ENCODE peak calls at places on chromosomes 6 and 20, in ten cellular contexts. Y, E, X, T, D, H, O, M, S and L are unnamed samples.

GRCh38 chr6:159968295-159969203 is at the start of gene IGF2R:
- DNase-seq in M (peak; percentile 91), D (no peak), S (no peak), O (peak; percentile 94), Y (peak; percentile 62), E (peak; percentile 86), T (peak; percentile 85), X (peak; percentile 96), H (peak; percentile 90), L (peak; percentile 58)

GRCh38 chr20:4549711-4550259 is 171.9 kb upstream of the PRND start:
- DNase-seq in Y (no peak), X (no peak), M (no peak), O (no peak), D (no peak), E (peak; percentile 29), H (no peak), S (no peak), T (no peak), L (no peak)

GRCh38 chr6:34240329-34241248 is 3.9 kb downstream of the HMGA1 start:
- DNase-seq in T (no peak), Y (no peak), D (no peak), E (no peak), S (no peak), O (no peak), M (peak; percentile 43), H (no peak), X (peak; percentile 57), L (no peak)

GRCh38 chr20:53829086-53829703 is 235.6 kb upstream of the ZNF217 start:
- DNase-seq in T (peak; percentile 17), S (peak; percentile 87), Y (peak; percentile 78), O (no peak), D (no peak), E (peak; percentile 91), H (no peak), M (no peak), X (no peak), L (no peak)

GRCh38 chr6:10733151-10733715 is 10.4 kb downstream of the TMEM14C start:
- DNase-seq in D (no peak), H (peak; percentile 52), Y (no peak), M (no peak), S (no peak), O (no peak), X (no peak), T (no peak), E (no peak), L (no peak)

GRCh38 chr20:35502352-35502751 is 27.1 kb downstream of the C20orf173 start:
- DNase-seq in O (no peak), D (no peak), Y (no peak), X (no peak), T (no peak), E (no peak), M (no peak), S (no peak), H (no peak), L (no peak)

GRCh38 chr6:122947355-122947754 is 48.7 kb upstream of the CLVS2 start:
- DNase-seq in X (no peak), T (no peak), H (no peak), O (no peak), E (peak; percentile 1), D (no peak), Y (peak; percentile 18), S (no peak), M (no peak), L (no peak)

GRCh38 chr20:51985753-51986152 is 183.4 kb upstream of the SALL4 start:
- DNase-seq in E (no peak), Y (no peak), O (no peak), H (no peak), T (no peak), M (no peak), X (no peak), S (no peak), D (no peak), L (no peak)

GRCh38 chr20:43725666-43726065 is 1.1 kb downstream of the GTSF1L start:
- DNase-seq in S (no peak), T (no peak), M (no peak), E (no peak), D (no peak), O (no peak), H (no peak), X (no peak), Y (no peak), L (no peak)

GRCh38 chr6:107473660-107474059 is 14.3 kb upstream of the PDSS2 start:
- DNase-seq in M (no peak), E (no peak), T (no peak), D (no peak), S (no peak), X (no peak), Y (no peak), O (no peak), H (no peak), L (no peak)

GRCh38 chr20:24990810-24991252 is 1.7 kb downstream of the APMAP start:
- DNase-seq in X (no peak), Y (no peak), E (no peak), O (no peak), S (no peak), T (no peak), H (no peak), M (no peak), D (no peak), L (no peak)

GRCh38 chr6:123007885-123008284 is 11.8 kb downstream of the CLVS2 start:
- DNase-seq in O (no peak), T (no peak), E (no peak), H (no peak), M (no peak), X (no peak), Y (no peak), D (no peak), S (no peak), L (no peak)

GRCh38 chr20:35215066-35215956 is 11.2 kb upstream of the MMP24 start:
- DNase-seq in S (no peak), E (peak; percentile 88), Y (no peak), O (no peak), M (no peak), X (no peak), T (no peak), D (no peak), H (no peak), L (no peak)

GRCh38 chr6:3782876-3783832 is 31.6 kb upstream of the PXDC1 start:
- DNase-seq in E (no peak), T (no peak), H (no peak), O (no peak), S (peak; percentile 44), D (no peak), Y (no peak), M (no peak), X (no peak), L (no peak)

GRCh38 chr6:149014631-149015171 is 267.9 kb downstream of the UST start:
- DNase-seq in O (no peak), E (no peak), D (no peak), H (no peak), Y (no peak), T (no peak), S (no peak), M (no peak), X (no peak), L (no peak)

GRCh38 chr6:132648356-132648755 is 10.6 kb downstream of the TAAR1 start:
- DNase-seq in X (no peak), H (peak; percentile 27), E (peak; percentile 1), M (no peak), D (no peak), T (no peak), O (no peak), S (no peak), Y (no peak), L (no peak)

GRCh38 chr6:26309731-26310142 is 55.3 kb upstream of the BTN3A2 start:
- DNase-seq in M (no peak), O (no peak), X (no peak), T (no peak), D (no peak), S (no peak), H (no peak), E (peak; percentile 45), Y (peak; percentile 67), L (no peak)

GRCh38 chr6:12955996-12956395 is 239.4 kb downstream of the PHACTR1 start:
- DNase-seq in X (no peak), E (no peak), H (no peak), Y (no peak), O (no peak), M (no peak), S (no peak), D (no peak), T (no peak), L (no peak)

GRCh38 chr6:12961761-12962160 is 245.2 kb downstream of the PHACTR1 start:
- DNase-seq in X (no peak), Y (no peak), O (no peak), M (no peak), D (no peak), S (no peak), T (no peak), H (no peak), E (no peak), L (no peak)

GRCh38 chr6:12956991-12957320 is 240.4 kb downstream of the PHACTR1 start:
- DNase-seq in Y (no peak), E (no peak), H (no peak), O (no peak), M (no peak), T (no peak), S (no peak), D (no peak), X (no peak), L (no peak)

GRCh38 chr6:12957321-12958051 is 240.9 kb downstream of the PHACTR1 start:
- DNase-seq in X (peak; percentile 90), O (peak; percentile 74), D (no peak), E (peak; percentile 2), H (peak; percentile 3), T (peak; percentile 63), S (peak; percentile 3), M (no peak), Y (no peak), L (peak; percentile 48)

GRCh38 chr6:12958052-12958706 is 241.6 kb downstream of the PHACTR1 start:
- DNase-seq in T (no peak), E (no peak), D (no peak), M (no peak), Y (no peak), H (no peak), X (no peak), O (no peak), S (no peak), L (no peak)
- H3K27ac ChIP-seq in T (peak overlapping the region; percentile 87), E (no peak overlapping the region), D (peak overlapping the region; percentile 85), M (no peak overlapping the region), Y (no peak overlapping the region), H (no peak overlapping the region), X (peak overlapping the region; percentile 82), O (peak overlapping the region; percentile 90), S (no peak overlapping the region), L (peak overlapping the region; percentile 83)

GRCh38 chr6:75376347-75377024 is 91.9 kb upstream of the TMEM30A start:
- DNase-seq in M (no peak), Y (no peak), D (no peak), X (no peak), H (no peak), T (no peak), E (peak; percentile 82), S (no peak), O (no peak), L (no peak)
- H3K27ac ChIP-seq in M (no peak overlapping the region), Y (no peak overlapping the region), D (no peak overlapping the region), X (no peak overlapping the region), H (no peak overlapping the region), T (no peak overlapping the region), E (peak overlapping the region; percentile 78), S (no peak overlapping the region), O (peak overlapping the region; percentile 46), L (no peak overlapping the region)

GRCh38 chr6:72952808-72953630 is 272.3 kb downstream of the KHDC1L start:
- DNase-seq in X (no peak), H (no peak), D (no peak), M (no peak), Y (no peak), T (no peak), S (no peak), O (no peak), E (peak; percentile 34), L (no peak)
- H3K27ac ChIP-seq in X (peak overlapping the region; percentile 24), H (no peak overlapping the region), D (no peak overlapping the region), M (no peak overlapping the region), Y (no peak overlapping the region), T (peak overlapping the region; percentile 77), S (no peak overlapping the region), O (no peak overlapping the region), E (peak overlapping the region; percentile 82), L (no peak overlapping the region)

GRCh38 chr20:50543326-50543725 is 33.1 kb downstream of the PTPN1 start:
- DNase-seq in S (no peak), H (no peak), O (no peak), T (no peak), X (no peak), M (no peak), Y (no peak), D (no peak), E (no peak), L (no peak)
- H3K27ac ChIP-seq in S (no peak overlapping the region), H (no peak overlapping the region), O (peak overlapping the region; percentile 0), T (peak overlapping the region; percentile 93), X (no peak overlapping the region), M (no peak overlapping the region), Y (peak overlapping the region; percentile 93), D (no peak overlapping the region), E (no peak overlapping the region), L (no peak overlapping the region)